ENCODE peak calls at places on chromosomes 6 and 20, in five cellular contexts. Q, X, F, E and D are unnamed samples.
A peak's percentile ranks its signal among the peaks of the same experiment; 100 is the strongest.

GRCh38 chr6:12537389-12537788 is 179.2 kb upstream of the PHACTR1 start:
- DNase-seq in Q (no peak), X (peak; percentile 12), F (no peak), E (no peak), D (no peak)

GRCh38 chr6:43014434-43014909 is 423 bp downstream of the KLHDC3 start:
- DNase-seq in Q (no peak), X (no peak), F (no peak), E (no peak), D (no peak)

GRCh38 chr6:155397172-155397705 is 58.4 kb downstream of the NOX3 start:
- DNase-seq in Q (no peak), X (no peak), F (no peak), E (no peak), D (no peak)

GRCh38 chr6:8375916-8376315 is 59.4 kb downstream of the SLC35B3 start:
- DNase-seq in Q (no peak), X (no peak), F (no peak), E (no peak), D (no peak)

GRCh38 chr6:20467437-20467836 is 65.8 kb downstream of the E2F3 start:
- DNase-seq in Q (no peak), X (no peak), F (no peak), E (peak; percentile 50), D (no peak)

GRCh38 chr6:42751055-42751454 is 5.2 kb upstream of the TBCC start:
- DNase-seq in Q (no peak), X (no peak), F (no peak), E (no peak), D (no peak)

GRCh38 chr20:55139173-55139765 is 663.9 kb downstream of the DOK5 start:
- DNase-seq in Q (no peak), X (no peak), F (no peak), E (no peak), D (no peak)

GRCh38 chr20:47181056-47181862 is 175.2 kb downstream of the ZMYND8 start:
- DNase-seq in Q (peak; percentile 61), X (peak; percentile 92), F (no peak), E (no peak), D (peak; percentile 38)

GRCh38 chr6:162385980-162386379 is 341.6 kb downstream of the PRKN start:
- DNase-seq in Q (no peak), X (no peak), F (no peak), E (no peak), D (no peak)

GRCh38 chr6:124655856-124656255 is 306.4 kb upstream of the RNF217 start:
- DNase-seq in Q (no peak), X (no peak), F (no peak), E (no peak), D (no peak)

GRCh38 chr6:132369526-132369925 is 31.7 kb downstream of the MOXD1 start:
- DNase-seq in Q (no peak), X (no peak), F (no peak), E (no peak), D (no peak)

GRCh38 chr20:47502801-47503239 is 1.1 kb downstream of the NCOA3 start:
- DNase-seq in Q (no peak), X (peak; percentile 52), F (no peak), E (no peak), D (no peak)

GRCh38 chr6:56860466-56860865 is 94.4 kb upstream of the BEND6 start:
- DNase-seq in Q (no peak), X (no peak), F (no peak), E (no peak), D (no peak)

GRCh38 chr6:149484733-149485700 is at the start of gene ZC3H12D:
- DNase-seq in Q (no peak), X (peak; percentile 91), F (no peak), E (no peak), D (no peak)

GRCh38 chr6:156659317-156660198 is 117.6 kb upstream of the ARID1B start:
- DNase-seq in Q (no peak), X (no peak), F (no peak), E (no peak), D (no peak)

DNA sequence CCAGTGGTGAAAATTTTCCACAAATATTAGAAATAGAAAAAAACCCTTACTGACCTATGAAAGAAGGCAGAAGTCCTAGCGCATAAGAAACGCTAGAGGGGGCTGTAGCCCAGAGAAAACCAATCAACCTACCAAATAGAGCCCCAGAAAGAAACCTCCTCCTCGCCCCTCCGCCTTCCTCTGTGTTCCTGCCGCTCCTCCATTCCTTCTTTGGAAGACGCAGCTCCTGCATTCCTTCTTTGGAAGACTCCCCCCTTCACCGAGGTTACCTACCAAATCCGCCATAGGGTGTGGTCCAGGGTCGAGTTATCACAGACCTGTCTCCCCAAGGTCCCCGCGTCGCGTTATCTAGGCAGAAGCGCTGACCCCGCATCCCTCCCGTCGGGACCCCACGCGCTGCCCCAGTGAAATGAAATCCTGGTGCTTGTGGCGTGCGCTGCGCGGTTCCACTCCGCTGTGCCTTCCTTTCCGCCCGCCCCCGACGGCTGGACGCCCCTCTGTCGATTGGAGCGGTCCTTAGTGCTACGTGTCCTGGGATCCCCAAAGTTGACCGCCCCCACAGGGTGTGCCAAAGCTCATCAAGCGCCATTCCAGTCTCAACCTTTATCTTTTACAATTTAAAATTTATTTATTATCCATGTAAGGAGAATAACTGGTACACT is 12.9 kb downstream of the RPP21 start:
- DNase-seq in Q (peak; percentile 51), X (peak; percentile 60), F (peak; percentile 79), E (no peak), D (peak; percentile 81)
- TF ChIP-seq ATF2 in Q (no peak), X (no peak), F (no peak), E (no peak), D (no peak)

DNA sequence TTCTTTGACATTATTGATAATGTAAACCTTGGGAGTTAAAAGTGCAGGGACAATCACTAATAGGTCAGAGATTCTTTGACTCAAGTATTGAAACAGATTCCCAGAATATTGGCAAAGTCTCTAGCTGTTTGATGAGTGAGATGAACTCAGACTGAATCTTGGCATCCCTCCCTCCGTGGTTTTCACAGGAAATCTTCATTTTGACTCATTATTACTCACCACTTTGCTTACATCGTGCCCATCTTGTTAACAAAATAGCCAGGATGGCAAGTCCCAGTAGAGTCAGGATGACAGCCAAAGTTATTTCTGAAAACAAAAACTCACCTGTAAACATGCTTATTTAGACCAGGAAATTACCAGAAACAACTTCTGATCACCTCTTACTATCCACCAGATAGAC is 2.0 kb downstream of the TSBP1 start:
- DNase-seq in Q (no peak), X (no peak), F (no peak), E (no peak), D (no peak)
- TF ChIP-seq ATF2 in Q (no peak), X (no peak), F (no peak), E (no peak), D (no peak)

GRCh38 chr6:45450801-45451200 is 73.1 kb upstream of the SUPT3H start:
- DNase-seq in Q (no peak), X (no peak), F (no peak), E (no peak), D (no peak)

GRCh38 chr6:45457141-45457540 is 79.4 kb upstream of the SUPT3H start:
- DNase-seq in Q (no peak), X (no peak), F (no peak), E (no peak), D (no peak)

GRCh38 chr6:45450132-45450531 is 72.4 kb upstream of the SUPT3H start:
- DNase-seq in Q (no peak), X (no peak), F (no peak), E (no peak), D (no peak)

GRCh38 chr6:45455408-45455807 is 77.7 kb upstream of the SUPT3H start:
- DNase-seq in Q (no peak), X (no peak), F (no peak), E (no peak), D (no peak)

DNA sequence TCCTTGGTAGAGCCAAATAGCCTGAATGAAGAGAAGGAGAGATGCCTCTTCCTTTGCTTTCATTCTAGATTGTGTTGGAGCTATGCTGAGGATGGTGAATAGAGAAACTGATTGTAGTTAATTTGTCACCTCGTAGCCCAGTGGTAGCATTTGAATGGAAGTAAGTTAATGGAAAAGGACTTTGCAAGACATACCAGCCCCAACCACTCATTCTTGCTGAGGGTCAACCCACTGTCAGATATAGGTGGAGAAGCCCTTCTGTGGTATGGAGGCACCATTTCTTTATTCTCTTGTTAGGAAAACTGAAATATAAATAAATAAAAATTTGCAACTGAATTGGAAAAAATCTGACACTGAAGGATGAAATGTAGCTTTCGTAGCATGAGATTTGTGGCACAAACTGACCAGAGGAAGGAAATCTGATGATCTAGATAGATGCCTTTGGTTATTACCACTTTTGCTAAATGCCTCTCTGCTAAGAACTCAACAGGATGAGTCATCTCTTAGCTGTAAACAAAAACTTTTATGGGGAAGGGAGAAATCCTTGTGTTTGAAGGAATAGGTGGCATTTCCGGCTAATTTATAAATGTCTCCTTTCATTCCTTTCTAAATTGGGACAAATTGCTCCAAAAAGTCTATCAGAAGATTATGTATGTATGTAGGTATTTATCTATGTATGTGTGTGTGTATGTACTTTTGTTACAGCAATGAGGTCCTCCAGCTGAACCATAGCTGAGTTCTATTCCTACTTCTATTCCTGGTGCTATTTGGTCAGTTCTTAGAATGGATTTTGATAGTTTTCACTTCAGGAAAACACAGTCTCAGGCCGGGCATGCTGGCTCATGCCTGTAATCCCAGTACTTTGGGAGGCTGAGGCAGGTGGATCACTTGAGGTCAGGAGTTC is 76.5 kb upstream of the SUPT3H start:
- DNase-seq in Q (no peak), X (no peak), F (no peak), E (no peak), D (no peak)
- TF ChIP-seq ATF2 in Q (no peak), X (no peak), F (no peak), E (no peak), D (no peak)

GRCh38 chr6:37531026-37531425 is 31.3 kb upstream of the CCDC167 start:
- DNase-seq in Q (no peak), X (no peak), F (no peak), E (no peak), D (no peak)
- TF ChIP-seq ATF2 in Q (no peak), X (no peak), F (no peak), E (no peak), D (no peak)

GRCh38 chr6:39790772-39791171 is 1.4 kb upstream of the DAAM2 start:
- DNase-seq in Q (no peak), X (no peak), F (no peak), E (no peak), D (no peak)

GRCh38 chr6:39792501-39793450 is 600 bp downstream of the DAAM2 start:
- DNase-seq in Q (no peak), X (no peak), F (no peak), E (no peak), D (no peak)

GRCh38 chr6:39791311-39791710 is 865 bp upstream of the DAAM2 start:
- DNase-seq in Q (no peak), X (peak; percentile 22), F (no peak), E (no peak), D (no peak)

GRCh38 chr6:39793528-39793927 is 1.4 kb downstream of the DAAM2 start:
- DNase-seq in Q (no peak), X (no peak), F (no peak), E (no peak), D (no peak)

GRCh38 chr6:39791850-39792500 is at the start of gene DAAM2:
- DNase-seq in Q (no peak), X (no peak), F (no peak), E (no peak), D (peak; percentile 56)
- TF ChIP-seq ATF2 in Q (no peak), X (no peak), F (no peak), E (no peak), D (no peak)

GRCh38 chr20:12762725-12763124 is 246.0 kb upstream of the SPTLC3 start:
- DNase-seq in Q (no peak), X (no peak), F (no peak), E (no peak), D (no peak)
- TF ChIP-seq ATF2 in Q (no peak), X (no peak), F (no peak), E (no peak), D (no peak)